ENCODE peak calls at places on chromosomes 5 and 9, in four cellular contexts. One of them, this sample, is unnamed.
A peak's percentile ranks its signal among the peaks of the same experiment; 100 is the strongest.

GRCh38 chr9:114690308-114690707 is 8.3 kb upstream of the TEX48 start:
- DNase-seq in HepG2: no peak
- DNase-seq in GM12878: no peak
- DNase-seq in K562: no peak
- DNase-seq in this sample: no peak

GRCh38 chr9:100445161-100445902 is 18.4 kb downstream of the MSANTD3 start:
- DNase-seq in HepG2: no peak
- DNase-seq in GM12878: no peak
- DNase-seq in K562: no peak
- DNase-seq in this sample: no peak

GRCh38 chr9:4174781-4175180 is 125.1 kb downstream of the GLIS3 start:
- DNase-seq in HepG2: no peak
- DNase-seq in GM12878: no peak
- DNase-seq in K562: no peak
- DNase-seq in this sample: no peak

GRCh38 chr9:126421567-126422428 is 95.2 kb downstream of the MVB12B start:
- DNase-seq in HepG2: no peak
- DNase-seq in GM12878: no peak
- DNase-seq in K562: no peak
- DNase-seq in this sample: no peak

GRCh38 chr9:14025741-14026140 is 288.2 kb downstream of the NFIB start:
- DNase-seq in HepG2: no peak
- DNase-seq in GM12878: no peak
- DNase-seq in K562: no peak
- DNase-seq in this sample: no peak

GRCh38 chr9:136228107-136228875 is 17.3 kb downstream of the QSOX2 start:
- DNase-seq in HepG2: peak; percentile 13
- DNase-seq in GM12878: no peak
- DNase-seq in K562: no peak
- DNase-seq in this sample: no peak

GRCh38 chr9:22041329-22041728 is 32.2 kb upstream of the CDKN2B start:
- DNase-seq in HepG2: no peak
- DNase-seq in GM12878: no peak
- DNase-seq in K562: no peak
- DNase-seq in this sample: no peak

GRCh38 chr5:57841671-57842375 is 359.2 kb upstream of the ACTBL2 start:
- DNase-seq in HepG2: no peak
- DNase-seq in GM12878: no peak
- DNase-seq in K562: no peak
- DNase-seq in this sample: peak; percentile 16

GRCh38 chr9:137744632-137745183 is 125.9 kb downstream of the EHMT1 start:
- DNase-seq in HepG2: no peak
- DNase-seq in GM12878: peak; percentile 77
- DNase-seq in K562: no peak
- DNase-seq in this sample: no peak

GRCh38 chr9:34653131-34653530 is 1.1 kb downstream of the IL11RA start:
- DNase-seq in HepG2: no peak
- DNase-seq in GM12878: no peak
- DNase-seq in K562: no peak
- DNase-seq in this sample: no peak

GRCh38 chr5:177370488-177371119 is 12.9 kb downstream of the RGS14 start:
- DNase-seq in HepG2: peak; percentile 94
- DNase-seq in GM12878: no peak
- DNase-seq in K562: peak; percentile 89
- DNase-seq in this sample: peak; percentile 99

GRCh38 chr9:134959126-134959970 is 41.6 kb upstream of the FCN1 start:
- DNase-seq in HepG2: no peak
- DNase-seq in GM12878: no peak
- DNase-seq in K562: no peak
- DNase-seq in this sample: peak; percentile 3

GRCh38 chr9:134783699-134784039 is 96.9 kb upstream of the FCN2 start:
- DNase-seq in HepG2: no peak
- DNase-seq in GM12878: no peak
- DNase-seq in K562: no peak
- DNase-seq in this sample: no peak

GRCh38 chr9:100341889-100342288 is 10.9 kb downstream of the TEX10 start:
- DNase-seq in HepG2: no peak
- DNase-seq in GM12878: no peak
- DNase-seq in K562: no peak
- DNase-seq in this sample: no peak

GRCh38 chr5:58764199-58764598 is 181.3 kb downstream of the RAB3C start:
- DNase-seq in HepG2: no peak
- DNase-seq in GM12878: no peak
- DNase-seq in K562: no peak
- DNase-seq in this sample: no peak

GRCh38 chr9:89408628-89409101 is 89.2 kb downstream of the SEMA4D start:
- DNase-seq in HepG2: no peak
- DNase-seq in GM12878: no peak
- DNase-seq in K562: no peak
- DNase-seq in this sample: no peak

GRCh38 chr5:172437445-172438303 is 16.7 kb downstream of the SH3PXD2B start:
- DNase-seq in HepG2: peak; percentile 23
- DNase-seq in GM12878: no peak
- DNase-seq in K562: no peak
- DNase-seq in this sample: no peak

GRCh38 chr9:130860458-130861316 is 25.6 kb downstream of the ABL1 start:
- DNase-seq in HepG2: no peak
- DNase-seq in GM12878: no peak
- DNase-seq in K562: peak; percentile 55
- DNase-seq in this sample: no peak

GRCh38 chr5:143322931-143323330 is 80.6 kb downstream of the NR3C1 start:
- DNase-seq in HepG2: no peak
- DNase-seq in GM12878: no peak
- DNase-seq in K562: no peak
- DNase-seq in this sample: no peak

GRCh38 chr9:135840539-135840938 is 66.8 kb downstream of the CAMSAP1 start:
- DNase-seq in HepG2: no peak
- DNase-seq in GM12878: no peak
- DNase-seq in K562: no peak
- DNase-seq in this sample: no peak

GRCh38 chr5:149323235-149324205 is 21.8 kb upstream of the GRPEL2 start:
- DNase-seq in HepG2: peak; percentile 46
- DNase-seq in GM12878: no peak
- DNase-seq in K562: no peak
- DNase-seq in this sample: no peak

GRCh38 chr9:127598839-127599549 is 13.1 kb upstream of the STXBP1 start:
- DNase-seq in HepG2: no peak
- DNase-seq in GM12878: no peak
- DNase-seq in K562: no peak
- DNase-seq in this sample: no peak

DNA sequence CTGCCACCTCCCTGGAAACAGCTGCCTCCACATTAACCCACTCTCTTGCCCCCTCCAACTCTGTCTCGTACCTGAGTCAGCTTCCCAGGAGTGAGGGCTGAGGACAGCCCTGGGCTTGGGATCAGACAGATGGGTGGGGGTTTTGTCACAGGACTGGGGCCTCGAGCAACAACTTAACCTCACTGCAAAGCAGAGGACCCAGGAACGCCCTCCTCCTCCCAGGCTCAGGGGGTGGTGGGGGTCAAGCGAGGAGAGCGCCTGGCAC is 446 bp downstream of the SARDH start:
- DNase-seq in HepG2: no peak
- DNase-seq in GM12878: no peak
- DNase-seq in K562: no peak
- DNase-seq in this sample: no peak
- TF ChIP-seq CBFB in HepG2: no peak
- TF ChIP-seq CBFB in GM12878: no peak
- TF ChIP-seq CBFB in K562: no peak
- TF ChIP-seq CBFB in this sample: no peak

GRCh38 chr9:72812622-72813111 is 140.2 kb downstream of the ALDH1A1 start:
- DNase-seq in HepG2: no peak
- DNase-seq in GM12878: no peak
- DNase-seq in K562: no peak
- DNase-seq in this sample: no peak

GRCh38 chr9:72813544-72813943 is 139.3 kb downstream of the ALDH1A1 start:
- DNase-seq in HepG2: no peak
- DNase-seq in GM12878: no peak
- DNase-seq in K562: no peak
- DNase-seq in this sample: no peak

GRCh38 chr9:72816666-72817065 is 136.2 kb downstream of the ALDH1A1 start:
- DNase-seq in HepG2: no peak
- DNase-seq in GM12878: no peak
- DNase-seq in K562: no peak
- DNase-seq in this sample: no peak

GRCh38 chr9:72817413-72817812 is 135.4 kb downstream of the ALDH1A1 start:
- DNase-seq in HepG2: no peak
- DNase-seq in GM12878: no peak
- DNase-seq in K562: no peak
- DNase-seq in this sample: no peak

GRCh38 chr9:72814083-72814482 is 138.8 kb downstream of the ALDH1A1 start:
- DNase-seq in HepG2: no peak
- DNase-seq in GM12878: no peak
- DNase-seq in K562: no peak
- DNase-seq in this sample: no peak
- TF ChIP-seq ATF2 in HepG2: no peak
- TF ChIP-seq ATF2 in GM12878: no peak
- TF ChIP-seq ATF2 in K562: no peak
- TF ChIP-seq ATF2 in this sample: no peak

DNA sequence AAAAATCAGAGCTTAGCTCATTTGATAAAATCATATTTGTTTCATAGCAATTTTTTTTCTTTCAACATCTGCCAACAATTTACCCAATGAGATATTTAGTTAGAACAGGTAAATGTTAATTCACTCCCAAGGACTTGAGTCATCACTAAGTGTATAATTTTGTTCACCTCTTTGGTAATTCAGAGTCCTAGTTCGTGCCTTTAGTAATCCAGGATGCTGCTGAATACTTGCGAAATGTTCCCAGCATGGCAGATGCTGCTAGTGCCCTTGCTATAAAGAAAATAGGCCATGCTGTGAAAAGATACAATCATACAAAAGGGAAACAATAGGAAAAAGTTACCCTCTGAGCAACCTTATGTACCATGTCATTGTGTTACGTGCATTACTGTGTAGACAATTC is 210.5 kb downstream of the CSNK1G3 start:
- DNase-seq in HepG2: no peak
- DNase-seq in GM12878: no peak
- DNase-seq in K562: no peak
- DNase-seq in this sample: no peak
- TF ChIP-seq ETV6 in HepG2: no peak
- TF ChIP-seq ETV6 in GM12878: no peak
- TF ChIP-seq ETV6 in K562: no peak
- TF ChIP-seq ETV6 in this sample: no peak

DNA sequence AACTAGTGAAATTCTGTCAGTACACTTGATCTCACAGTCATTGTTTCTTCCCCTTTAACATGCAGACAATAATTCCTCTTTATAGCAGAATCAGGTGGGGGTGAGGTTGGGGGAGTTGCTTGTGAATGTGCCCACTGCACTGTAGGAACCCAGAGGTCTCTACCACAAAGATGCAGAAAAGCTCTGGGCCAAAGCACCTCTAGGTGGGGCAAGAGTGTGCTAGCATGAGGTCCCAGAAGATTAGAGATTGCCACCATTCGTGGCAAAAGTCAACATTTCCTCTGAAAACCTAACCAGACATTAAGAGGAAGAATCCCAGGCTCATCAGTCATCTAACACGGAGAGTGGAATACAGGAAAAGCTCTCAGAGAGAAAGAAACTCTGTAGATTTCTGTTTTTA is 74.5 kb downstream of the PTCD2 start:
- DNase-seq in HepG2: no peak
- DNase-seq in GM12878: no peak
- DNase-seq in K562: no peak
- DNase-seq in this sample: no peak
- TF ChIP-seq CBFB in HepG2: no peak
- TF ChIP-seq CBFB in GM12878: no peak
- TF ChIP-seq CBFB in K562: no peak
- TF ChIP-seq CBFB in this sample: no peak

DNA sequence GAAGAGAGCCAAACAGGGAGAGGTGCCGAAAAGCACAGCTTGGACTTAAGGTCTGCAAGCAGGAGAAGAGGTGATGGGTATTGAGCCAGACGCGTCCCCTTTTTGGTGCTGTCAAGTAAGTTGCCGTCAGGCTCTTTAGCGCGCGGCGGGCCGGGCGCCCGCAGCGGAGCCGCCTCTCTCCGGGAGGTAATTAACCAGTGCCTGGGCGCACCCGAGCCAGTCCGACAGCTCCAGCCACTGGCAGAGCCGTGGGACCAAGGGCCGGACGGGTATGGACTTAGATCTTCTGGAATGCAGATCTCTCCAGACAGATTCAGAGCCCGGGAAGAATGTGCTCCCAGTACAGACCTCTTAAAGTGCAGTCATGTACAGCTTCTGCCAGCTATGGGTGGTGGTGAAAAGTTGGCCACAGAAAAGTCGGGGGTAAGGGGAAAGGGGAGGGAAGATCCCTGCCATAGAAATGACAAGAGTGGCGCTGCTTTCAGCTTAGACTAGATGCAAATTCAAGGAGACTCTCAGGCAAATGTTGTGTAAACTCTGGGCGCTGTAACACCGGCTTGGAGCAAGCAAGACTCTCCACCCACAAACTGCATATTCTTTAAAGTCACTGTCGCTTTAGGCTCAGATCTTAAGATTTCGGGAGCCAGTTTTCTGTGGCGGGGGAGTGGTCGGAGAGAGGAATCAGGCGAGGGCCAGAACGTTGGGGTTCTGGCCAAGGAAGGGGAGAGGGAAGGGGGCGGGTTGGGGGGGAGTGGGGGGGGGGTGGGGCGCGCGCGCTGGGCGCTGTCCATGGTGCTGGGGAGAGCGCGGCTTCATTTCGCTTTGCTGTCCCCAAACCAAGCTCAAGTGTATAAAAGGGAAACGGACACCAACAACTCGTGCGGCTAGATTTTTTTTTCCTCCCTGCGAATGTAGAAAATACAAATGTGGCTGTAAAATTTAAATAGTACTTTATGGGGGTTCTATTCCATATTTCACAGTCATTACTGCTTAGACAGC is 29.2 kb downstream of the NR2F1 start:
- DNase-seq in HepG2: no peak
- DNase-seq in GM12878: no peak
- DNase-seq in K562: peak; percentile 36
- DNase-seq in this sample: peak; percentile 53
- TF ChIP-seq ATF2 in HepG2: no peak
- TF ChIP-seq ATF2 in GM12878: no peak
- TF ChIP-seq ATF2 in K562: no peak
- TF ChIP-seq ATF2 in this sample: no peak

GRCh38 chr9:129665008-129665771 is at the start of gene PRRX2:
- DNase-seq in HepG2: no peak
- DNase-seq in GM12878: no peak
- DNase-seq in K562: peak; percentile 67
- DNase-seq in this sample: peak; percentile 63
- TF ChIP-seq ETV6 in HepG2: no peak
- TF ChIP-seq ETV6 in GM12878: no peak
- TF ChIP-seq ETV6 in K562: no peak
- TF ChIP-seq ETV6 in this sample: no peak

This sample was measured in WTC11.